ENCODE peak calls at places on chromosomes 16 and 17, in five cellular contexts. One of them, this sample, is unnamed.

GRCh38 chr17:15501788-15502187 is 34.4 kb upstream of the CDRT4 start:
- DNase-seq in epithelial cell of esophagus: no peak
- DNase-seq in left ventricle myocardium inferior: no peak
- DNase-seq in CD4-positive, alpha-beta T cell: no peak
- DNase-seq in sigmoid colon: no peak
- DNase-seq in this sample: no peak

GRCh38 chr17:35345926-35346771 is 27.3 kb downstream of the SLFN11 start:
- DNase-seq in epithelial cell of esophagus: peak
- DNase-seq in left ventricle myocardium inferior: peak
- DNase-seq in CD4-positive, alpha-beta T cell: no peak
- DNase-seq in sigmoid colon: peak
- DNase-seq in this sample: no peak

GRCh38 chr16:73231969-73232554 is 184.1 kb upstream of the ZFHX3 start:
- DNase-seq in epithelial cell of esophagus: no peak
- DNase-seq in left ventricle myocardium inferior: no peak
- DNase-seq in CD4-positive, alpha-beta T cell: no peak
- DNase-seq in sigmoid colon: no peak
- DNase-seq in this sample: no peak

GRCh38 chr16:79601092-79601977 is 798 bp upstream of the MAF start:
- DNase-seq in epithelial cell of esophagus: peak
- DNase-seq in left ventricle myocardium inferior: peak
- DNase-seq in CD4-positive, alpha-beta T cell: no peak
- DNase-seq in sigmoid colon: peak
- DNase-seq in this sample: peak

GRCh38 chr17:273994-274832 is 78.4 kb downstream of the RPH3AL start:
- DNase-seq in epithelial cell of esophagus: no peak
- DNase-seq in left ventricle myocardium inferior: no peak
- DNase-seq in CD4-positive, alpha-beta T cell: no peak
- DNase-seq in sigmoid colon: peak
- DNase-seq in this sample: no peak

GRCh38 chr17:73566905-73567782 is 77.1 kb downstream of the SDK2 start:
- DNase-seq in epithelial cell of esophagus: no peak
- DNase-seq in left ventricle myocardium inferior: no peak
- DNase-seq in CD4-positive, alpha-beta T cell: no peak
- DNase-seq in sigmoid colon: no peak
- DNase-seq in this sample: no peak

GRCh38 chr17:68291836-68292688 is 767 bp downstream of the ARSG start:
- DNase-seq in epithelial cell of esophagus: peak
- DNase-seq in left ventricle myocardium inferior: peak
- DNase-seq in CD4-positive, alpha-beta T cell: peak
- DNase-seq in sigmoid colon: peak
- DNase-seq in this sample: peak

GRCh38 chr17:14737984-14738651 is 437.2 kb downstream of the HS3ST3B1 start:
- DNase-seq in epithelial cell of esophagus: peak
- DNase-seq in left ventricle myocardium inferior: peak
- DNase-seq in CD4-positive, alpha-beta T cell: no peak
- DNase-seq in sigmoid colon: peak
- DNase-seq in this sample: no peak

GRCh38 chr16:88974641-88975215 is 2.3 kb downstream of the CBFA2T3 start:
- DNase-seq in epithelial cell of esophagus: no peak
- DNase-seq in left ventricle myocardium inferior: no peak
- DNase-seq in CD4-positive, alpha-beta T cell: no peak
- DNase-seq in sigmoid colon: no peak
- DNase-seq in this sample: no peak

GRCh38 chr17:1724869-1725641 is 551 bp downstream of the WDR81 start:
- DNase-seq in epithelial cell of esophagus: no peak
- DNase-seq in left ventricle myocardium inferior: no peak
- DNase-seq in CD4-positive, alpha-beta T cell: no peak
- DNase-seq in sigmoid colon: no peak
- DNase-seq in this sample: no peak

GRCh38 chr17:45382226-45382625 is 50.4 kb downstream of the ARHGAP27 start:
- DNase-seq in epithelial cell of esophagus: peak
- DNase-seq in left ventricle myocardium inferior: no peak
- DNase-seq in CD4-positive, alpha-beta T cell: no peak
- DNase-seq in sigmoid colon: no peak
- DNase-seq in this sample: no peak

GRCh38 chr17:42655528-42655927 is 3.6 kb upstream of the TUBG2 start:
- DNase-seq in epithelial cell of esophagus: no peak
- DNase-seq in left ventricle myocardium inferior: no peak
- DNase-seq in CD4-positive, alpha-beta T cell: no peak
- DNase-seq in sigmoid colon: no peak
- DNase-seq in this sample: no peak

GRCh38 chr16:31130899-31131298 is 4.6 kb downstream of the PRSS8 start:
- DNase-seq in epithelial cell of esophagus: peak
- DNase-seq in left ventricle myocardium inferior: no peak
- DNase-seq in CD4-positive, alpha-beta T cell: no peak
- DNase-seq in sigmoid colon: no peak
- DNase-seq in this sample: peak

GRCh38 chr16:20397468-20398074 is 7.0 kb downstream of the PDILT start:
- DNase-seq in epithelial cell of esophagus: no peak
- DNase-seq in left ventricle myocardium inferior: no peak
- DNase-seq in CD4-positive, alpha-beta T cell: no peak
- DNase-seq in sigmoid colon: no peak
- DNase-seq in this sample: no peak

GRCh38 chr17:6279659-6280058 is 155.3 kb downstream of the AIPL1 start:
- DNase-seq in epithelial cell of esophagus: peak
- DNase-seq in left ventricle myocardium inferior: no peak
- DNase-seq in CD4-positive, alpha-beta T cell: no peak
- DNase-seq in sigmoid colon: no peak
- DNase-seq in this sample: peak
- TF ChIP-seq CTCF in epithelial cell of esophagus: peak
- TF ChIP-seq CTCF in left ventricle myocardium inferior: no peak
- TF ChIP-seq CTCF in CD4-positive, alpha-beta T cell: no peak
- TF ChIP-seq CTCF in sigmoid colon: no peak
- TF ChIP-seq CTCF in this sample: peak

GRCh38 chr17:59431606-59432005 is 100.2 kb downstream of the YPEL2 start:
- DNase-seq in epithelial cell of esophagus: no peak
- DNase-seq in left ventricle myocardium inferior: no peak
- DNase-seq in CD4-positive, alpha-beta T cell: no peak
- DNase-seq in sigmoid colon: no peak
- DNase-seq in this sample: no peak
- TF ChIP-seq CTCF in epithelial cell of esophagus: no peak
- TF ChIP-seq CTCF in left ventricle myocardium inferior: no peak
- TF ChIP-seq CTCF in CD4-positive, alpha-beta T cell: no peak
- TF ChIP-seq CTCF in sigmoid colon: no peak
- TF ChIP-seq CTCF in this sample: no peak

DNA sequence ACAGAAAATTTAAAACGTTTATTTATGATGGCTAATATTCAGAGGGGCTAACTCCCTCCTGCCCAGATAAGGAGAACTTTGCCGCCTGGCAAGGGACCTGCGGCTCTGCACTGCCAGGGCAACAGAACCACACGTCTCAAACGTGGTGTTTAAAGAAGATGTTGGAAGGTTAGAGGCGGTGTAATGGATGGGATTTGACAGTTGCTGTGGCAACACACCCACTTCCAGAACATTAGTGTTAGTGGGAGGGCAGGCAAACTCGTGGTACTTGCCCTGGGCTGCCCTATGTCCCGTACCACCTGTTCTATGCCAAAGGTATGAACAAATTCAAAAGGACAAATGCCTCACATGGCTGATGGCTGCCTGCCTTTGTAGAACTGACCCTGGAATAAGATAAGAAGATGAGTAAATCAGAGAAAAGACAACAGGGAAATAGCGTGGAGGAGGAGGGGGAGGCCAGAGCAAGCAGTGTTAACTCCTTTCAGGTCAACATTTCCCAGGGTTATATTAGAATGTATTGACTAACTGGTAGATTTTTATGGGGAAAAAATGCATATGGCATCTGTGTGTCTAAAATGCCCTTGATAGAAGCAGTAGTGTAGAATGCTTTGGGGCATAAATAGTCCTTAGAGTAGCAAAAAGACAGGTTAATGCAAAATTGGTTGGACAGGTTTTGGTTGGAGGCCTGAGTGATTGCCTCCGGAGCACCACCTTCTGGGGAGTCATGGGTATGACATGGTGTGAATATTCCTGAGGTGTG is 30.8 kb downstream of the HLF start:
- DNase-seq in epithelial cell of esophagus: peak
- DNase-seq in left ventricle myocardium inferior: no peak
- DNase-seq in CD4-positive, alpha-beta T cell: peak
- DNase-seq in sigmoid colon: peak
- DNase-seq in this sample: peak
- TF ChIP-seq CTCF in epithelial cell of esophagus: peak
- TF ChIP-seq CTCF in left ventricle myocardium inferior: peak
- TF ChIP-seq CTCF in CD4-positive, alpha-beta T cell: peak
- TF ChIP-seq CTCF in sigmoid colon: peak
- TF ChIP-seq CTCF in this sample: peak

GRCh38 chr16:8904018-8904430 is 21.9 kb downstream of the LITAFD start:
- DNase-seq in epithelial cell of esophagus: no peak
- DNase-seq in left ventricle myocardium inferior: no peak
- DNase-seq in CD4-positive, alpha-beta T cell: no peak
- DNase-seq in sigmoid colon: no peak
- DNase-seq in this sample: no peak

GRCh38 chr16:8908779-8909468 is 26.8 kb downstream of the LITAFD start:
- DNase-seq in epithelial cell of esophagus: peak
- DNase-seq in left ventricle myocardium inferior: no peak
- DNase-seq in CD4-positive, alpha-beta T cell: no peak
- DNase-seq in sigmoid colon: no peak
- DNase-seq in this sample: no peak

GRCh38 chr16:8905168-8905762 is 23.1 kb downstream of the LITAFD start:
- DNase-seq in epithelial cell of esophagus: peak
- DNase-seq in left ventricle myocardium inferior: no peak
- DNase-seq in CD4-positive, alpha-beta T cell: no peak
- DNase-seq in sigmoid colon: no peak
- DNase-seq in this sample: no peak

GRCh38 chr16:8907096-8907495 is 24.9 kb downstream of the LITAFD start:
- DNase-seq in epithelial cell of esophagus: no peak
- DNase-seq in left ventricle myocardium inferior: no peak
- DNase-seq in CD4-positive, alpha-beta T cell: no peak
- DNase-seq in sigmoid colon: no peak
- DNase-seq in this sample: no peak

GRCh38 chr16:8905795-8906591 is 23.8 kb downstream of the LITAFD start:
- DNase-seq in epithelial cell of esophagus: no peak
- DNase-seq in left ventricle myocardium inferior: no peak
- DNase-seq in CD4-positive, alpha-beta T cell: no peak
- DNase-seq in sigmoid colon: no peak
- DNase-seq in this sample: no peak
- TF ChIP-seq CTCF in epithelial cell of esophagus: peak
- TF ChIP-seq CTCF in left ventricle myocardium inferior: no peak
- TF ChIP-seq CTCF in CD4-positive, alpha-beta T cell: no peak
- TF ChIP-seq CTCF in sigmoid colon: no peak
- TF ChIP-seq CTCF in this sample: peak

DNA sequence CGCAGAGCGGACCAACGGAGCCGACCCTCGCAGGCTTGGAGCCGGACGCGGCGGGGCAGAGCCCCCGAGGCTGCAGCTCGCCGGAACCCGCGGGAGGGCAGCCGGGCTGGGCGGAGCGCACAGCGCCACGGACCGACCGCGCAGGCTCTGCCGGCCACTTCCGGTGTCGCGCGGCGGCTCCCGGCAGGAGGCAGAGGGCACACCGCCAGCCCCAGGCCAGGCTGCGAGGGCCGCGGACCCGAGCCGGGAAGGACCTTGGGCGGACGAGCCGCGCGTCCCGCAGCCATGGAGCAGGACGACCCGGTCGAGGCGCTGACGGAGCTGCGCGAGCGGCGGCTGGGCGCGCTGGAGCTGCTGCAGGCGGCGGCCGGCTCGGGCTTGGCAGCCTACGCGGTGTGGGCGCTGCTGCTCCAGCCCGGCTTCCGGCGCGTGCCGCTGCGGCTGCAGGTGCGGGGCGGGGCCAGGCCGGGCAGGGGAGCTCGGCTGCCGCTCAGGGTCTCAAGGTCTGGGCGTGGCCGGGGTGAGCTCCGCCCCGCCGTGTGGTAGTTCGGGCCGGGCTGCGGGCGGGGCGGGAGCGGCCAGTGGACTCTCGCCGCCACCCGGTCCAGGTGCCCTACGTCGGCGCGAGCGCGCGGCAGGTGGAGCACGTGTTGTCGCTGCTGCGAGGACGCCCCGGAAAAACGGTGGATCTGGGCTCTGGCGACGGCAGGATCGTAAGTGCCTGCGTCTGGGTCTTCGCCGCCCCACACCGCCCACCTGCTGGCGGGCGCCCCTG is at the start of gene ANTKMT:
- DNase-seq in epithelial cell of esophagus: peak
- DNase-seq in left ventricle myocardium inferior: peak
- DNase-seq in CD4-positive, alpha-beta T cell: peak
- DNase-seq in sigmoid colon: peak
- DNase-seq in this sample: peak
- TF ChIP-seq CTCF in epithelial cell of esophagus: no peak
- TF ChIP-seq CTCF in left ventricle myocardium inferior: no peak
- TF ChIP-seq CTCF in CD4-positive, alpha-beta T cell: no peak
- TF ChIP-seq CTCF in sigmoid colon: no peak
- TF ChIP-seq CTCF in this sample: peak